ENCODE peak calls at places on chromosomes 6 and 20, in five cellular contexts. U, C, V, I and M are unnamed samples.

GRCh38 chr6:55866110-55866509 is 9.3 kb downstream of the BMP5 start:
- DNase-seq in V (no peak), C (no peak), U (no peak), I (no peak), M (no peak)

GRCh38 chr20:2693286-2693995 is 861 bp downstream of the EBF4 start:
- DNase-seq in U (peak), V (no peak), I (no peak), C (no peak), M (peak)

GRCh38 chr6:12645941-12646340 is 70.6 kb upstream of the PHACTR1 start:
- DNase-seq in I (no peak), C (no peak), V (no peak), U (no peak), M (no peak)

GRCh38 chr6:158279615-158280014 is 32.6 kb upstream of the TULP4 start:
- DNase-seq in I (no peak), C (no peak), U (no peak), V (no peak), M (no peak)

GRCh38 chr6:93416575-93417420 is 2.6 kb downstream of the EPHA7 start:
- DNase-seq in I (no peak), C (no peak), U (peak), V (no peak), M (no peak)

GRCh38 chr6:153167026-153167891 is 36.2 kb upstream of the RGS17 start:
- DNase-seq in V (no peak), U (no peak), C (no peak), I (peak), M (no peak)

GRCh38 chr6:146546440-146546839 is 2.8 kb downstream of the RAB32 start:
- DNase-seq in U (no peak), C (no peak), V (no peak), I (peak), M (no peak)

GRCh38 chr6:70215460-70215859 is 87.4 kb downstream of the COL9A1 start:
- DNase-seq in C (no peak), U (no peak), V (no peak), I (no peak), M (no peak)

GRCh38 chr20:31918471-31919105 is 33.3 kb downstream of the PDRG1 start:
- DNase-seq in V (no peak), C (no peak), U (peak), I (no peak), M (no peak)

GRCh38 chr6:26455357-26455970 is 2.3 kb upstream of the BTN2A1 start:
- DNase-seq in U (no peak), C (no peak), I (no peak), V (no peak), M (no peak)